ENCODE peak calls at places on chromosomes 1 and 21, in ten cellular contexts. Y is aorta; L is IMR-90; U is naive thymus-derived CD4-positive, alpha-beta T cell; I is esophagus muscularis mucosa; Q is fibroblast of lung; A is lower lobe of right lung; V is foreskin keratinocyte; Z is substantia nigra; B is left ventricle myocardium inferior. T is an unnamed sample.

GRCh38 chr1:53324321-53324720 is 3.5 kb downstream of the LRP8 start:
- DNase-seq in I (no peak), V (no peak), B (no peak), U (no peak), Y (peak; percentile 19), Q (no peak), L (no peak), A (peak; percentile 42), Z (no peak), T (no peak)

GRCh38 chr21:33070921-33071877 is 1.3 kb downstream of the OLIG1 start:
- DNase-seq in L (no peak), Y (no peak), A (no peak), U (peak; percentile 21), Z (peak; percentile 38), I (no peak), Q (no peak), V (peak; percentile 11), B (no peak), T (no peak)

GRCh38 chr1:180728472-180729106 is 96.8 kb downstream of the XPR1 start:
- DNase-seq in Q (no peak), L (no peak), U (no peak), Z (no peak), V (peak; percentile 38), A (no peak), Y (no peak), B (no peak), I (no peak), T (no peak)

GRCh38 chr1:243658596-243659105 is 191.4 kb downstream of the AKT3 start:
- DNase-seq in V (peak; percentile 75), Y (no peak), B (no peak), U (no peak), A (no peak), Q (no peak), L (no peak), I (no peak), Z (no peak), T (peak; percentile 37)

GRCh38 chr1:116203192-116203723 is 92.1 kb downstream of the MAB21L3 start:
- DNase-seq in Y (no peak), B (no peak), A (no peak), Z (peak; percentile 34), I (no peak), Q (no peak), L (no peak), U (no peak), V (no peak), T (no peak)

GRCh38 chr1:55723001-55723400 is 507.8 kb upstream of the USP24 start:
- DNase-seq in V (no peak), Z (no peak), I (no peak), L (no peak), A (no peak), U (no peak), B (no peak), Q (no peak), Y (no peak), T (no peak)

GRCh38 chr1:204326891-204327290 is 32.8 kb downstream of the PLEKHA6 start:
- DNase-seq in Q (no peak), I (no peak), V (no peak), U (no peak), L (peak; percentile 55), B (no peak), Z (no peak), A (no peak), Y (no peak), T (no peak)

GRCh38 chr1:9367806-9368205 is 75.1 kb downstream of the SPSB1 start:
- DNase-seq in B (no peak), I (no peak), A (no peak), U (no peak), V (no peak), Z (no peak), Q (no peak), L (no peak), Y (no peak), T (no peak)

GRCh38 chr1:83559531-83559930 is 439.4 kb downstream of the TTLL7 start:
- DNase-seq in Y (no peak), B (no peak), A (no peak), Z (no peak), V (no peak), U (no peak), L (no peak), I (no peak), Q (no peak), T (no peak)

GRCh38 chr1:155989242-155989991 is 11.1 kb upstream of the ARHGEF2 start:
- DNase-seq in A (peak; percentile 82), U (peak; percentile 80), B (peak; percentile 70), V (no peak), L (peak; percentile 61), Z (peak; percentile 83), Q (peak; percentile 77), Y (peak; percentile 87), I (peak; percentile 96), T (no peak)

GRCh38 chr21:45607021-45607921 is 36.3 kb upstream of the PCBP3 start:
- DNase-seq in V (no peak), Y (no peak), Q (no peak), B (no peak), Z (no peak), I (no peak), A (no peak), U (peak; percentile 66), L (peak; percentile 24), T (no peak)

GRCh38 chr1:247415423-247416361 is at the start of gene NLRP3:
- DNase-seq in Q (no peak), I (no peak), A (peak; percentile 62), V (peak; percentile 46), B (peak; percentile 36), Y (peak; percentile 71), L (no peak), U (peak; percentile 57), Z (peak; percentile 19), T (peak; percentile 55)

DNA sequence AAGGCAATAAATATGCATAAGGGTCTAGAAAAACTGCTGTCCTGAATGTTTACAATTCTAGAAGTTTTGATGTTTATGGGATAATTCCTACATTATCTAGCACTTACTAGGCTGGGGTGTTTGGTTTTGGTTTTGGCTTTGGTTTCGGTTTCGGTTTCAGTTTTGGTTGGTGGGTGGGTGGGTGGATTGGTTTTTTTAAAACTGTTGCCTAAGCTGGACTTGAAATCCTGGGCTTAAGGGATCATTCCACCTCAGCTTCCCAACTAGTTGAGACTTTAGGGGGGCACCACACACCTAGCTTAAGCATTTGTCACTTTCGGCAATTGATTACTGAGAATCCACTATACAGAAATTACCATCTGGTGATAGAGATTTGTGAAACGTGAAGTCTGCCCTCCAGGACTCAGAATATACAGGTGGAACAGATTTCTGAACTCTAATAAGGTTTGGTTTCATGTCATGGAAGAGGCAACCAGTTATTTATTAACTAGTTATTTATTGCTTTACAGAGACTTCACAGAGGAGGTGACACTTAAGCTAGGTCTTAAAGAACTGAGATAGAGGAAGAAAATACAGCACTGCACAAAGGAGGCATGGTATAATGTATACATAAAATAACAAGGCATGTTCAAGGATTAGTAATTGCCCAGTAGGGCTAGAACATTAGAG is 69.6 kb downstream of the PIK3R3 start:
- DNase-seq in B (no peak), A (no peak), I (no peak), U (peak; percentile 13), Q (peak; percentile 51), L (peak; percentile 22), V (no peak), Y (no peak), Z (no peak), T (no peak)
- H3K27ac ChIP-seq in B (peak overlapping the region; percentile 13), A (no peak overlapping the region), I (no peak overlapping the region), U (no peak overlapping the region), Q (no peak overlapping the region), L (no peak overlapping the region), V (no peak overlapping the region), Y (no peak overlapping the region), Z (no peak overlapping the region), T (no peak overlapping the region)

GRCh38 chr1:200890027-200890426 is 4.7 kb upstream of the INAVA start:
- DNase-seq in U (no peak), A (no peak), V (no peak), I (no peak), Y (peak; percentile 36), B (no peak), Z (no peak), Q (no peak), L (no peak), T (no peak)

GRCh38 chr1:200887772-200888348 is 6.8 kb upstream of the INAVA start:
- DNase-seq in Y (no peak), Q (no peak), V (no peak), U (no peak), Z (no peak), L (no peak), I (no peak), A (no peak), B (no peak), T (no peak)

GRCh38 chr1:200887036-200887435 is 7.7 kb upstream of the INAVA start:
- DNase-seq in V (no peak), A (no peak), U (no peak), I (no peak), L (no peak), Z (no peak), Q (no peak), B (no peak), Y (peak; percentile 17), T (no peak)

GRCh38 chr1:200889571-200889970 is 5.1 kb upstream of the INAVA start:
- DNase-seq in V (no peak), Y (no peak), L (no peak), B (no peak), Q (no peak), U (no peak), I (no peak), A (no peak), Z (no peak), T (no peak)

DNA sequence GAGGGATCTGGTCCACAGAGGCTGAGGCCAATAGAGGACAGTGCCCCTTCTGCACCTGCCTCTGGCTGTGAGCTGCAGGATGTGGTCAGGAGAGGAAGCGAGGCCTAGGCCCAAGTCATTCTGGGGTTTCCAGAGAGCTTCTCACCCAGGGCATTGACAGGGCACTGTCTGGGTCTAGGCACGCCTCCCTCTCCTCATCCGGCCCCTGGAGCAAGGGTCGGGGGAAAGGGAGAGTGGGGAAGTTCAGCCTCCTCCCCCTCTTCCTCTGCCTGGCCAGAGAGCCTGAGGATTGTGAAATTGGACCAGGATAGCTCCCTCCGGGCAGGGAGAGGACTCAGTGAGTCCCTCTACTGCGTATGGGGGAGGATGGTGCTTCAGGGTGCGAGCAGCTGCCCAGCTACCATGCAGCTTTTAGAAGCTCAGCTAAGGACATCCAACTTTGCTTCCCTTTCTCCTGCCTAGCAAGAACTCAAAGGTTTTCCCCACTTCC is 6.3 kb upstream of the INAVA start:
- DNase-seq in A (no peak), V (no peak), Z (no peak), L (no peak), I (no peak), U (peak; percentile 41), Y (peak; percentile 47), B (no peak), Q (no peak), T (no peak)
- H3K27ac ChIP-seq in A (no peak overlapping the region), V (no peak overlapping the region), Z (no peak overlapping the region), L (no peak overlapping the region), I (no peak overlapping the region), U (no peak overlapping the region), Y (no peak overlapping the region), B (no peak overlapping the region), Q (no peak overlapping the region), T (no peak overlapping the region)

GRCh38 chr1:223023863-223024262 is 119.2 kb downstream of the TLR5 start:
- DNase-seq in U (no peak), Z (no peak), Q (no peak), L (no peak), A (no peak), V (no peak), Y (no peak), I (no peak), B (no peak), T (no peak)
- H3K27ac ChIP-seq in U (no peak overlapping the region), Z (no peak overlapping the region), Q (no peak overlapping the region), L (no peak overlapping the region), A (no peak overlapping the region), V (no peak overlapping the region), Y (no peak overlapping the region), I (no peak overlapping the region), B (peak overlapping the region; percentile 86), T (no peak overlapping the region)

GRCh38 chr1:109239580-109240068 is 9.7 kb upstream of the CELSR2 start:
- DNase-seq in Z (no peak), Q (peak; percentile 55), V (peak; percentile 38), Y (no peak), B (no peak), A (no peak), L (peak; percentile 46), I (peak; percentile 92), U (peak; percentile 32), T (peak; percentile 48)
- H3K27ac ChIP-seq in Z (peak overlapping the region; percentile 76), Q (no peak overlapping the region), V (peak overlapping the region; percentile 98), Y (no peak overlapping the region), B (peak overlapping the region; percentile 66), A (no peak overlapping the region), L (no peak overlapping the region), I (peak overlapping the region; percentile 78), U (no peak overlapping the region), T (peak overlapping the region; percentile 93)